ENCODE peak calls at places on chromosomes 16 and 17, in five cellular contexts. D is breast epithelium, E is esophagus muscularis mucosa, J is uterus, Q is stomach. S is an unnamed sample.

GRCh38 chr17:8326591-8327583 is 12.8 kb upstream of the ODF4 start:
- DNase-seq in Q (peak), E (no peak), D (no peak), J (no peak), S (no peak)

GRCh38 chr16:1707193-1707790 is 1.3 kb downstream of the MAPK8IP3 start:
- DNase-seq in E (no peak), J (no peak), D (no peak), Q (no peak), S (no peak)

GRCh38 chr16:86605950-86606349 is 27.6 kb downstream of the FOXL1 start:
- DNase-seq in Q (no peak), J (no peak), D (no peak), E (no peak), S (no peak)

GRCh38 chr17:38598536-38598935 is 7.2 kb downstream of the SRCIN1 start:
- DNase-seq in Q (peak), E (no peak), J (no peak), D (no peak), S (peak)

GRCh38 chr16:59179446-59180082 is 445.4 kb upstream of the GOT2 start:
- DNase-seq in Q (no peak), J (no peak), D (no peak), E (no peak), S (no peak)

GRCh38 chr16:65809627-65810026 is 556.9 kb upstream of the CDH5 start:
- DNase-seq in E (peak), D (no peak), J (no peak), Q (no peak), S (peak)

GRCh38 chr17:80259642-80260535 is 763 bp upstream of the RNF213 start:
- DNase-seq in E (no peak), D (no peak), J (peak), Q (peak), S (peak)

GRCh38 chr16:66673691-66674090 is 22.9 kb downstream of the CMTM4 start:
- DNase-seq in Q (no peak), E (no peak), J (no peak), D (no peak), S (no peak)

GRCh38 chr16:51756447-51757123 is 605.5 kb upstream of the SALL1 start:
- DNase-seq in Q (no peak), D (no peak), J (no peak), E (no peak), S (no peak)

GRCh38 chr16:85293899-85294642 is 181.8 kb upstream of the CIBAR2 start:
- DNase-seq in D (no peak), E (no peak), J (no peak), Q (peak), S (no peak)

GRCh38 chr17:50087246-50087911 is 7.8 kb upstream of the PDK2 start:
- DNase-seq in D (no peak), J (peak), Q (peak), E (no peak), S (peak)

GRCh38 chr16:84889066-84889465 is 69.3 kb downstream of the CRISPLD2 start:
- DNase-seq in Q (no peak), J (no peak), D (no peak), E (no peak), S (no peak)

GRCh38 chr17:74403512-74404137 is 28.3 kb upstream of the GPRC5C start:
- DNase-seq in Q (no peak), J (no peak), D (no peak), E (no peak), S (no peak)

GRCh38 chr16:74107795-74108610 is 188.6 kb upstream of the PSMD7 start:
- DNase-seq in J (no peak), D (no peak), E (no peak), Q (peak), S (peak)

GRCh38 chr17:2398655-2399571 is 1.9 kb downstream of the MNT start:
- DNase-seq in E (no peak), Q (peak), J (peak), D (no peak), S (peak)

GRCh38 chr17:64176556-64176955 is 46.6 kb upstream of the ERN1 start:
- DNase-seq in D (no peak), Q (no peak), J (no peak), E (no peak), S (no peak)

GRCh38 chr17:62653002-62653830 is 25.7 kb downstream of the MRC2 start:
- DNase-seq in E (no peak), D (no peak), J (peak), Q (peak), S (no peak)

GRCh38 chr16:69253796-69254426 is 57.2 kb upstream of the VPS4A start:
- DNase-seq in D (no peak), E (peak), Q (no peak), J (peak), S (peak)

GRCh38 chr17:18994626-18995025 is 9.9 kb downstream of the FAM83G start:
- DNase-seq in J (no peak), Q (no peak), D (no peak), E (no peak), S (no peak)

GRCh38 chr16:86577314-86577971 is 906 bp upstream of the FOXL1 start:
- DNase-seq in D (no peak), Q (no peak), J (no peak), E (no peak), S (no peak)

GRCh38 chr17:44345497-44346026 is 460 bp downstream of the GRN start:
- DNase-seq in E (no peak), D (no peak), J (peak), Q (peak), S (peak)

GRCh38 chr17:71917715-71918114 is 203.1 kb upstream of the SOX9 start:
- DNase-seq in E (no peak), J (no peak), Q (no peak), D (no peak), S (no peak)

GRCh38 chr17:75778861-75779249 is 5.8 kb upstream of the UNK start:
- DNase-seq in D (no peak), Q (peak), E (no peak), J (no peak), S (no peak)

GRCh38 chr17:40472733-40473452 is 28.5 kb downstream of the TNS4 start:
- DNase-seq in J (no peak), D (no peak), Q (no peak), E (no peak), S (no peak)

GRCh38 chr16:82344157-82344556 is 174.1 kb upstream of the MPHOSPH6 start:
- DNase-seq in E (peak), D (no peak), Q (peak), J (no peak), S (peak)

GRCh38 chr17:1398900-1399299 is 1.1 kb downstream of the YWHAE start:
- DNase-seq in J (no peak), Q (no peak), D (no peak), E (no peak), S (peak)

GRCh38 chr17:27153005-27153404 is 140.9 kb upstream of the WSB1 start:
- DNase-seq in J (no peak), D (no peak), E (peak), Q (no peak), S (no peak)

GRCh38 chr16:27460663-27461482 is 58.9 kb downstream of the IL21R start:
- DNase-seq in Q (no peak), D (no peak), J (no peak), E (no peak), S (no peak)

DNA sequence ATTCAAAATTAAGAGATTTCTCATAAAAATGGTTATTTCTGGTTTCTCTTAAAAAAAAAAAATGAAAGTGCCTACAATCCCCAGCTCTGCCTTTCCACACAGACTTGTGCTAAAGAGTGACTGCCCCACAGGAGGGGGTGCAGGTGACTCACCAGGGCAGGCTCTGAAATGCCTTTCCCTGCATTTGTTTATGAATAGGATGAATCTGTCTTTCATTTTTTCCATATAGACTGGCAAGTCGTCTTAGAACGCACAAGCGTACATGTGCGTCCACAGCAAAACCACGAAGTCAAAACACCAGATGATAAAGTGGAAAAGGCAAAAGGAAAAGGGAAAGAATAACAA is 271.6 kb downstream of the PHKB start:
- DNase-seq in D (no peak), E (peak), Q (no peak), J (no peak), S (no peak)
- H3K27ac ChIP-seq in D (no peak), E (no peak), Q (no peak), J (no peak), S (no peak)

DNA sequence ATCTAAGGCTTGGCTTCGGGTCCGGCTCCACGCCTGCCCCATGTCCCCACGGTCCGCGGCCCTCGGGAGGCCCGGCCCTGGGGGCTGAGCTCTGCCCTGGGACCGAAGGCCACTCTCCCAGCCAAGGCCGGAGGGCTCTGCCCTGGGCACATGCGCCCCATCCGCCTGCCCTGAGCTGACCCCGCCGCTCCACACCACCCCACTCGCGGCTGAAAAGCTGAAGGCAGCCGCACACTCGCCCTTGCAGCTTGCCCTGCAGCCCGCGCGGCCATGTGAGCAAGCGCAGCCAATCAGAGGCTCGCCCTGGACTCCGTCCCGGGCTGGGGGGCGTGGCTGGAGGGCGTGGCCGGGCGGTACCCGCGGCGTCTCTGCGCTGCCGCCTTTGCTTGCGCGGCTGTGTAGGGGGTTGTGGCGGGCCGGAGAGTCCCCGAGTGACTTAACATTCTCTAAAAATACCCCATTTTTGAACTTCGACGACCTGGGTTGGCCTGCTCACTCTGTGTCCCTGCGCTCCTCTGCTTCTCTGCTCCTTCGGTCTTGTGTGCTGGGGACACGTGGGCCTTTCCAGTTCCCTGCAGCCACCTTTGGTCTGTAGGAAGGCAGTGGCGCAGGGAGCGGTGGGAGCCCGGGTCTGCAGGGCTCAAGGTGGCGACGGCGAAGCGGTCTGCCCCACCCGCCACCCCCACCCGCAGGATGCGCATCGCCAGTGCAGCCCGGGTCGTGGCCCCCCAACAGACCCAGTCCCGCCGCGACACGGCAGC is 8.8 kb upstream of the MAP2K3 start:
- DNase-seq in D (peak), E (peak), J (peak), Q (peak), S (peak)
- TF ChIP-seq POLR2A in D (no peak), E (no peak), J (no peak), Q (no peak), S (peak)

GRCh38 chr16:4537376-4538066 is 1.1 kb downstream of the CDIP1 start:
- DNase-seq in D (no peak), E (no peak), J (no peak), Q (peak), S (peak)
- H3K27ac ChIP-seq in D (peak), E (peak), J (peak), Q (peak), S (peak)

DNA sequence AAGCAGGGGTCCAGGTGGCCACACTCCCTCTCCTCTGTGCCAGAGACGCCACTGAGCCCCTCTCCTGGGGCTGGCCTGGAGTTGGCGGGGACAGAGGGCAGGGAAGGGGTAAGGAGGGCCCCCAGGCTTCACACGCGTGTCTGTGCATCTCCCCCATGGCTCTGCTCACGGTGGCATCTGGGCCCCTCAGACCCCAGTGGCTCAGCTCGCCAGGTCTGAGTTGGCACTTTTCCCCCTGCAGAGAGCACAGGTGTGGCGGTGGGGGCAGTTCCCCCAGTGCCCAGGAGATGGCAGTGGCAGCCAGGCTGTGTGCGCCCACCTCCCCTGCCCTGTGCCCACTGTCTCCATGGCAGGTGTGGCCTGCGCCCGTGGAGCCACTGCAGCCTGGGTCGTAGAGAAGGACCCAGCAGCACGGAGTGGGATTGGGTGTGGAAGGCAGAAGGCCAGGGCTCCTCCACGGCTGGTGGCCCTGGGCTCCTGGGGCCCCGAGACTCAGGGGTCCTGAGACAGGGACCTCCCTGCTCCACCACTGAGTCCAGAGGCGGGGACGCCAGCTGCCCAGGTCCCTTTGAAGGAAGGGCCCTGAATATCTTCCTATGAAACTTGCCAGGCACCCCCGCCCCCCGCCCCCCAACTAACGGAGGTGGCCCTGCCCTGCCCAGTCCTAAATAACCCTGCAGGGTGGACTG is 4.3 kb upstream of the APRT start:
- DNase-seq in D (no peak), E (no peak), Q (peak), J (no peak), S (no peak)
- TF ChIP-seq POLR2A in D (no peak), E (no peak), Q (no peak), J (no peak), S (no peak)

DNA sequence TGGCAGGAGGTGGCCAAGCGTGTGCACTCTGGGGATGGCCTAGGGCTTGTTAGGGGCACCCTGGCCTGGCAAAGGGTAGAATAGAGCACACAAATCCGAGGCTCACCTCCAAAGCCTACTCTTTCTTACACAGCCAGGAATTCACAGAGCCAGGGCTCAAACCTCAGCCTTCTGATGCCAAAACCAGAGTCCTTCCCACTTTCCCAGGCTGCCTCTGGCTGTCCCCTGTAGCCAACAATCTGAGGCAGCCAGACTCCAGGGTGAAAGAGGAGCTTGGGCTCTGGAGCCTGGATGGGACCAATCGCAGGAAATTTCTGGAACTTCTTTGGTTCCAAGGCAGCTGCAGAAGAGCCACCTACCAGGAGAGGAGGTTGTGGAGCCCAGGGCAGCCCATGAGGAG is 127.9 kb downstream of the COPRS start:
- DNase-seq in E (no peak), D (no peak), Q (no peak), J (no peak), S (no peak)
- H3K27ac ChIP-seq in E (no peak), D (no peak), Q (no peak), J (no peak), S (no peak)